ENCODE peak calls at places on chromosome 13, in six cellular contexts. U is naive thymus-derived CD4-positive, alpha-beta T cell; D is germinal center; C is progenitor cell of endocrine pancreas; I is cardiac muscle cell; R is EH. W is an unnamed sample.

GRCh38 chr13:107138987-107139386 is 571.0 kb upstream of the ARGLU1 start:
- DNase-seq in U (no peak), D (no peak), C (no peak), I (no peak), R (no peak), W (no peak)

GRCh38 chr13:78777973-78778372 is 119.0 kb upstream of the OBI1 start:
- DNase-seq in U (no peak), D (no peak), C (no peak), I (no peak), R (no peak), W (no peak)

GRCh38 chr13:77457989-77458388 is 77.5 kb upstream of the SCEL start:
- DNase-seq in U (no peak), D (no peak), C (no peak), I (no peak), R (no peak), W (no peak)

GRCh38 chr13:102227696-102228095 is 174.2 kb downstream of the FGF14 start:
- DNase-seq in U (no peak), D (no peak), C (no peak), I (no peak), R (no peak), W (no peak)

GRCh38 chr13:23876265-23876664 is 12.9 kb downstream of the MIPEP start:
- DNase-seq in U (no peak), D (no peak), C (no peak), I (no peak), R (peak; percentile 39), W (no peak)

GRCh38 chr13:110341445-110342247 is 34.6 kb downstream of the COL4A2 start:
- DNase-seq in U (peak; percentile 6), D (no peak), C (no peak), I (peak; percentile 49), R (no peak), W (peak; percentile 26)

GRCh38 chr13:39016789-39017188 is 21.1 kb downstream of the PROSER1 start:
- DNase-seq in U (no peak), D (peak; percentile 24), C (no peak), I (peak; percentile 21), R (no peak), W (peak; percentile 51)

GRCh38 chr13:51066091-51066831 is 44.8 kb downstream of the C13orf42 start:
- DNase-seq in U (no peak), D (peak; percentile 21), C (no peak), I (no peak), R (peak; percentile 51), W (no peak)

GRCh38 chr13:48783181-48783630 is 129.5 kb downstream of the CYSLTR2 start:
- DNase-seq in U (no peak), D (no peak), C (no peak), I (no peak), R (peak; percentile 95), W (no peak)

GRCh38 chr13:42643076-42643475 is 69.1 kb downstream of the TNFSF11 start:
- DNase-seq in U (no peak), D (no peak), C (no peak), I (no peak), R (no peak), W (no peak)

GRCh38 chr13:72507394-72508199 is 219.8 kb downstream of the MZT1 start:
- DNase-seq in U (no peak), D (no peak), C (no peak), I (no peak), R (peak; percentile 38), W (peak; percentile 13)

GRCh38 chr13:74128171-74128767 is 5.9 kb downstream of the KLF12 start:
- DNase-seq in U (no peak), D (no peak), C (no peak), I (peak; percentile 36), R (peak; percentile 73), W (no peak)

GRCh38 chr13:31887311-31887710 is 144.3 kb upstream of the FRY start:
- DNase-seq in U (no peak), D (no peak), C (no peak), I (no peak), R (peak; percentile 81), W (no peak)